ENCODE peak calls at places on chromosomes 1 and 21, in four cellular contexts. S is CD4-positive, alpha-beta T cell; W is HFF-Myc; I is nucleus accumbens. H is an unnamed sample.

GRCh38 chr1:239587066-239587465 is 200.7 kb downstream of the CHRM3 start:
- DNase-seq in S (no peak), W (no peak), I (no peak), H (no peak)

GRCh38 chr1:19033926-19034680 is 77.6 kb upstream of the IFFO2 start:
- DNase-seq in S (peak; percentile 14), W (no peak), I (no peak), H (no peak)

GRCh38 chr1:198267921-198268320 is 111.1 kb downstream of the NEK7 start:
- DNase-seq in S (no peak), W (no peak), I (no peak), H (no peak)

GRCh38 chr1:24379733-24380315 is 33.8 kb downstream of the STPG1 start:
- DNase-seq in S (no peak), W (no peak), I (no peak), H (no peak)

GRCh38 chr1:200282497-200283122 is 127.2 kb downstream of the ZNF281 start:
- DNase-seq in S (no peak), W (no peak), I (no peak), H (no peak)

GRCh38 chr1:223771469-223771813 is 59.1 kb downstream of the CAPN2 start:
- DNase-seq in S (no peak), W (no peak), I (no peak), H (no peak)

GRCh38 chr1:237774246-237774645 is 116.5 kb downstream of the ZP4 start:
- DNase-seq in S (no peak), W (no peak), I (no peak), H (no peak)

GRCh38 chr1:15847893-15848142 is 311 bp downstream of the SPEN start:
- DNase-seq in S (no peak), W (no peak), I (no peak), H (no peak)

GRCh38 chr1:84862810-84863251 is 30.2 kb downstream of the LPAR3 start:
- DNase-seq in S (peak; percentile 43), W (no peak), I (no peak), H (no peak)

GRCh38 chr21:41680444-41681335 is 86.2 kb downstream of the RIPK4 start:
- DNase-seq in S (no peak), W (no peak), I (no peak), H (no peak)

GRCh38 chr21:38531610-38532009 is 33.3 kb upstream of the ERG start:
- DNase-seq in S (no peak), W (no peak), I (no peak), H (no peak)

GRCh38 chr1:116115476-116115875 is 4.3 kb downstream of the MAB21L3 start:
- DNase-seq in S (no peak), W (no peak), I (no peak), H (no peak)

GRCh38 chr1:241637046-241637590 is 3.1 kb downstream of the CHML start:
- DNase-seq in S (no peak), W (no peak), I (no peak), H (no peak)

GRCh38 chr1:23648576-23648975 is 43.0 kb upstream of the RPL11 start:
- DNase-seq in S (no peak), W (no peak), I (no peak), H (no peak)

GRCh38 chr1:40936878-40937484 is 42.5 kb upstream of the CTPS1 start:
- DNase-seq in S (no peak), W (no peak), I (no peak), H (no peak)

GRCh38 chr1:8335246-8335645 is 17.3 kb downstream of the SLC45A1 start:
- DNase-seq in S (no peak), W (no peak), I (no peak), H (no peak)

GRCh38 chr1:173418107-173418985 is 58.8 kb upstream of the PRDX6 start:
- DNase-seq in S (no peak), W (no peak), I (no peak), H (no peak)

GRCh38 chr1:15430787-15431570 is 7.3 kb upstream of the CTRC start:
- DNase-seq in S (peak; percentile 84), W (no peak), I (peak; percentile 34), H (peak; percentile 69)

GRCh38 chr1:153122831-153123421 is 9.6 kb upstream of the SPRR2F start:
- DNase-seq in S (no peak), W (no peak), I (no peak), H (no peak)

GRCh38 chr21:37878946-37879660 is 37.2 kb downstream of the KCNJ6 start:
- DNase-seq in S (no peak), W (no peak), I (no peak), H (no peak)

GRCh38 chr1:153539395-153540093 is 1.2 kb downstream of the S100A5 start:
- DNase-seq in S (no peak), W (no peak), I (no peak), H (no peak)

GRCh38 chr1:181647314-181648035 is 164.2 kb downstream of the CACNA1E start:
- DNase-seq in S (no peak), W (no peak), I (peak; percentile 21), H (no peak)

GRCh38 chr1:242477944-242478343 is 46.6 kb downstream of the PLD5 start:
- DNase-seq in S (no peak), W (no peak), I (no peak), H (no peak)

GRCh38 chr1:48789903-48790302 is 13.2 kb upstream of the BEND5 start:
- DNase-seq in S (no peak), W (no peak), I (no peak), H (no peak)

GRCh38 chr1:44489481-44489880 is 84.4 kb downstream of the RNF220 start:
- DNase-seq in S (no peak), W (no peak), I (no peak), H (no peak)

GRCh38 chr1:76547916-76548315 is 319.4 kb upstream of the ST6GALNAC5 start:
- DNase-seq in S (no peak), W (no peak), I (no peak), H (no peak)

GRCh38 chr1:63128562-63128961 is 193.8 kb upstream of the FOXD3 start:
- DNase-seq in S (no peak), W (no peak), I (no peak), H (no peak)

GRCh38 chr1:229452956-229453801 is 19.3 kb upstream of the ACTA1 start:
- DNase-seq in S (no peak), W (no peak), I (no peak), H (no peak)

GRCh38 chr1:8427493-8427892 is 109.6 kb downstream of the SLC45A1 start:
- DNase-seq in S (no peak), W (no peak), I (no peak), H (no peak)

GRCh38 chr1:228872080-228872479 is 136.8 kb downstream of the RHOU start:
- DNase-seq in S (no peak), W (no peak), I (no peak), H (no peak)

GRCh38 chr1:154751690-154752089 is 118.4 kb downstream of the KCNN3 start:
- DNase-seq in S (no peak), W (no peak), I (no peak), H (no peak)

GRCh38 chr1:16067127-16067768 is 6.2 kb downstream of the FAM131C start:
- DNase-seq in S (no peak), W (no peak), I (no peak), H (no peak)

GRCh38 chr1:230000439-230001184 is 66.4 kb upstream of the GALNT2 start:
- DNase-seq in S (no peak), W (no peak), I (no peak), H (no peak)

GRCh38 chr1:43274125-43274803 is 4.5 kb downstream of the TMEM125 start:
- DNase-seq in S (peak; percentile 39), W (no peak), I (no peak), H (peak; percentile 57)

GRCh38 chr1:228754646-228755268 is 19.5 kb downstream of the RHOU start:
- DNase-seq in S (no peak), W (no peak), I (no peak), H (no peak)

GRCh38 chr1:240515505-240515904 is 96.5 kb downstream of the GREM2 start:
- DNase-seq in S (no peak), W (no peak), I (no peak), H (no peak)